ENCODE peak calls at places on chromosomes 7 and 10, in six cellular contexts. X is iris pigment epithelial cell, N is mucosa of descending colon, D is Ammon's horn, W is HepG2, F is non-pigmented ciliary epithelial cell. K is an unnamed sample.

GRCh38 chr7:29968683-29969457 is 20.7 kb downstream of the SCRN1 start:
- DNase-seq in X (peak; percentile 94), N (no peak), D (peak; percentile 77), W (no peak), F (peak; percentile 74), K (peak; percentile 28)

GRCh38 chr10:85614566-85614965 is 752.0 kb downstream of the GRID1 start:
- DNase-seq in X (no peak), N (no peak), D (no peak), W (no peak), F (no peak), K (no peak)

GRCh38 chr10:5871596-5871995 is 18.1 kb downstream of the ANKRD16 start:
- DNase-seq in X (peak; percentile 55), N (no peak), D (no peak), W (no peak), F (no peak), K (no peak)

GRCh38 chr10:42885491-42886270 is 103.1 kb downstream of the BMS1 start:
- DNase-seq in X (no peak), N (no peak), D (no peak), W (no peak), F (no peak), K (no peak)

GRCh38 chr7:92639213-92639896 is 49.2 kb upstream of the FAM133B start:
- DNase-seq in X (no peak), N (no peak), D (no peak), W (no peak), F (no peak), K (no peak)

GRCh38 chr7:69115788-69116187 is 482.5 kb upstream of the AUTS2 start:
- DNase-seq in X (no peak), N (no peak), D (no peak), W (no peak), F (no peak), K (peak; percentile 23)

GRCh38 chr7:45089314-45089891 is 634 bp upstream of the NACAD start:
- DNase-seq in X (peak; percentile 42), N (peak; percentile 63), D (peak; percentile 97), W (no peak), F (no peak), K (no peak)

GRCh38 chr10:88932539-88933256 is 19.9 kb downstream of the ACTA2 start:
- DNase-seq in X (peak; percentile 84), N (no peak), D (peak; percentile 85), W (peak; percentile 60), F (peak; percentile 56), K (peak; percentile 67)

GRCh38 chr7:158743219-158743618 is 38.6 kb upstream of the NCAPG2 start:
- DNase-seq in X (no peak), N (no peak), D (no peak), W (no peak), F (no peak), K (no peak)

GRCh38 chr7:133950856-133951255 is 176.3 kb upstream of the LRGUK start:
- DNase-seq in X (no peak), N (no peak), D (no peak), W (no peak), F (no peak), K (no peak)

GRCh38 chr10:88370713-88371112 is 212.4 kb downstream of the RNLS start:
- DNase-seq in X (no peak), N (no peak), D (no peak), W (no peak), F (no peak), K (no peak)

GRCh38 chr10:1273372-1274097 is 217.3 kb downstream of the WDR37 start:
- DNase-seq in X (no peak), N (no peak), D (no peak), W (no peak), F (no peak), K (no peak)

GRCh38 chr10:108957681-108958080 is 965.6 kb downstream of the XPNPEP1 start:
- DNase-seq in X (no peak), N (no peak), D (no peak), W (no peak), F (no peak), K (no peak)

K was measured in AG04449.